ENCODE peak calls at places on chromosomes 13 and 19, in six cellular contexts. Z is H9, F is IMR-90, H is H1, P is trophoblast cell, I is mesenchymal stem cell. D is an unnamed sample.
A peak's percentile ranks its signal among the peaks of the same experiment; 100 is the strongest.

GRCh38 chr19:6138066-6138465 is 2.6 kb downstream of the ACSBG2 start:
- DNase-seq in Z (no peak), F (no peak), H (no peak), P (no peak), I (no peak), D (no peak)

GRCh38 chr19:35915508-35915907 is 7.4 kb upstream of the TYROBP start:
- DNase-seq in Z (no peak), F (no peak), H (no peak), P (no peak), I (no peak), D (no peak)

GRCh38 chr19:18733196-18733647 is 49.7 kb downstream of the CRTC1 start:
- DNase-seq in Z (no peak), F (peak; percentile 93), H (no peak), P (no peak), I (peak; percentile 92), D (no peak)

GRCh38 chr13:105719861-105720260 is 815.6 kb downstream of the EFNB2 start:
- DNase-seq in Z (no peak), F (no peak), H (no peak), P (no peak), I (no peak), D (no peak)

GRCh38 chr13:30685320-30685859 is 50.0 kb upstream of the ALOX5AP start:
- DNase-seq in Z (no peak), F (no peak), H (no peak), P (no peak), I (no peak), D (no peak)

GRCh38 chr13:106561551-106562170 is 6.3 kb downstream of the ARGLU1 start:
- DNase-seq in Z (no peak), F (peak; percentile 53), H (no peak), P (no peak), I (peak; percentile 64), D (no peak)

GRCh38 chr13:113209336-113209879 is at the start of gene CUL4A:
- DNase-seq in Z (peak; percentile 71), F (peak; percentile 60), H (no peak), P (peak; percentile 53), I (peak; percentile 84), D (peak; percentile 84)

GRCh38 chr13:64371045-64371444 is 2859.1 kb downstream of the PCDH9 start:
- DNase-seq in Z (no peak), F (peak; percentile 41), H (no peak), P (no peak), I (no peak), D (no peak)

GRCh38 chr19:49338691-49339363 is 3.6 kb downstream of the CD37 start:
- DNase-seq in Z (peak; percentile 98), F (no peak), H (peak; percentile 90), P (peak; percentile 60), I (peak; percentile 29), D (peak; percentile 75)

GRCh38 chr13:48975101-48975925 is at the start of gene FNDC3A:
- DNase-seq in Z (peak; percentile 79), F (peak; percentile 64), H (no peak), P (peak; percentile 45), I (peak; percentile 74), D (no peak)

GRCh38 chr13:27966641-27967202 is 2.4 kb downstream of the CDX2 start:
- DNase-seq in Z (peak; percentile 90), F (no peak), H (no peak), P (no peak), I (no peak), D (no peak)

GRCh38 chr19:12841094-12841493 is 2.8 kb downstream of the MAST1 start:
- DNase-seq in Z (peak; percentile 98), F (peak; percentile 20), H (peak; percentile 94), P (no peak), I (peak; percentile 38), D (peak; percentile 96)

GRCh38 chr19:55373318-55373992 is 3.2 kb upstream of the TMEM190 start:
- DNase-seq in Z (peak; percentile 53), F (no peak), H (no peak), P (no peak), I (no peak), D (no peak)
- H3K18ac ChIP-seq in Z (peak overlapping the region; percentile 22), F (peak overlapping the region; percentile 91), H (peak overlapping the region; percentile 71), P (peak overlapping the region; percentile 82), I (peak overlapping the region; percentile 85), D (no peak overlapping the region)

GRCh38 chr13:33235078-33235477 is 50.5 kb downstream of the STARD13 start:
- DNase-seq in Z (no peak), F (peak; percentile 76), H (no peak), P (no peak), I (peak; percentile 39), D (no peak)
- H3K27ac ChIP-seq in Z (no peak overlapping the region), F (peak overlapping the region; percentile 81), H (no peak overlapping the region), P (no peak overlapping the region), I (peak overlapping the region; percentile 50), D (no peak overlapping the region)

GRCh38 chr19:47540748-47541147 is 25.9 kb upstream of the NAPA start:
- DNase-seq in Z (no peak), F (peak; percentile 51), H (no peak), P (no peak), I (peak; percentile 44), D (no peak)
- H3K14ac ChIP-seq in Z (no peak overlapping the region), F (no peak overlapping the region), H (no peak overlapping the region), P (no peak overlapping the region), I (no peak overlapping the region), D (no peak overlapping the region)

GRCh38 chr13:71869274-71869673 is 2.3 kb upstream of the DACH1 start:
- DNase-seq in Z (no peak), F (no peak), H (no peak), P (no peak), I (no peak), D (no peak)
- H3K18ac ChIP-seq in Z (no peak overlapping the region), F (no peak overlapping the region), H (no peak overlapping the region), P (no peak overlapping the region), I (no peak overlapping the region), D (no peak overlapping the region)

DNA sequence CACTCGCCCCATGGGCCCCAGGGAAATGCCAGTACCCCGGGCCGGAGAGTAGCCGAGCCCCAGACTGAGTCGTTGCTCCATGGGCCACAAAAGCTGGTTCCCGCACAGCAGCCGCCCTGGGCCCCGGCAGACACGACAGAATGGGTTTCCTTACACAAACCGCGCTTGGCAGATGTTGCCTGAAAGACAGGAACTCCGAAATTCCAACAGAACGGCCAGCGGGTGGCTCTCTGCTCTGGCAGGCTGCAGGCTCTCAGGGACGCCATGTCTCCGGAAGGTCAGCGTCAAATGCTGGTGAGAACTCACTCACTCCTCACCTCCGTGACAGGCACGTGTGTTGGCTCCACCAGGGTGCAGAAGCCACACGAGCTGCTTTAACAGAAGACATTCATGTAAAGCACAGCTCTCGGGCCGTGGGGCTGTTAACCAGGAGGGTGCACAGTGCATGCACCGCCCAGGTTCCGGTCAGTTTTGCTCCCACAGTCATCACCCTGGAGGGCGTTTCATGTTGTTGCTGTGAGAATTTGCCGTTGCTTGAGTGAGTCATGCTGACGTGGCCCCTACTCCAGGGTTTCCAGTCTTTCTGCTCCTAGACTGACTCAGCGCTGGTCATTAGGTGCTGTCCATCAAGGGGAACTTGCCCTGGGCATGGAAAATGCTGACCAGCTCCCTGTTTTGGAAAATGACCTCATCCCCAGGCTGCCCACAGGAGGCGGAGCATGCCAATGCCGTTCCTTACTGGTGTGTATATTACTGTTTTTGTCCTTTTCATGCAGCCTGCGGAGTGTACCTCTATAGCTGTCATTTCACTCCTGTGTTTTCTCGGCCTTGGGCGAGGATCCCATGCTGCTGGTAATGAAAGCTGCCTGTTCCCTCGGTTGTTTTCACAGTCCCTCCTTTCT is 44.8 kb downstream of the ANKRD10 start:
- DNase-seq in Z (peak; percentile 74), F (peak; percentile 100), H (no peak), P (peak; percentile 99), I (peak; percentile 100), D (no peak)
- H3K27ac ChIP-seq in Z (no peak overlapping the region), F (peak overlapping the region; percentile 84), H (no peak overlapping the region), P (peak overlapping the region; percentile 57), I (peak overlapping the region; percentile 51), D (no peak overlapping the region)

GRCh38 chr13:55567721-55568625 is 1572.7 kb upstream of the PRR20A start:
- DNase-seq in Z (no peak), F (no peak), H (no peak), P (no peak), I (no peak), D (no peak)

GRCh38 chr13:55560331-55560730 is 1580.4 kb upstream of the PRR20A start:
- DNase-seq in Z (no peak), F (no peak), H (no peak), P (no peak), I (no peak), D (no peak)

GRCh38 chr13:55566779-55567178 is 1573.9 kb upstream of the PRR20A start:
- DNase-seq in Z (no peak), F (no peak), H (no peak), P (no peak), I (no peak), D (no peak)

GRCh38 chr13:55566334-55566733 is 1574.4 kb upstream of the PRR20A start:
- DNase-seq in Z (no peak), F (no peak), H (no peak), P (no peak), I (no peak), D (no peak)

GRCh38 chr13:55563267-55563666 is 1577.5 kb upstream of the PRR20A start:
- DNase-seq in Z (no peak), F (no peak), H (no peak), P (no peak), I (no peak), D (no peak)
- H3K14ac ChIP-seq in Z (no peak overlapping the region), F (no peak overlapping the region), H (no peak overlapping the region), P (no peak overlapping the region), I (no peak overlapping the region), D (no peak overlapping the region)

GRCh38 chr19:52897149-52897935 is at the start of gene ZNF320:
- DNase-seq in Z (peak; percentile 98), F (peak; percentile 87), H (peak; percentile 89), P (peak; percentile 94), I (peak; percentile 94), D (peak; percentile 91)

GRCh38 chr19:52901842-52902241 is 4.4 kb upstream of the ZNF320 start:
- DNase-seq in Z (no peak), F (no peak), H (no peak), P (no peak), I (no peak), D (no peak)

GRCh38 chr19:52891336-52891735 is 6.1 kb downstream of the ZNF320 start:
- DNase-seq in Z (no peak), F (no peak), H (no peak), P (no peak), I (no peak), D (no peak)

GRCh38 chr19:52898101-52898500 is 666 bp upstream of the ZNF320 start:
- DNase-seq in Z (peak; percentile 75), F (no peak), H (no peak), P (peak; percentile 7), I (no peak), D (no peak)

GRCh38 chr19:52896431-52897148 is 845 bp downstream of the ZNF320 start:
- DNase-seq in Z (peak; percentile 40), F (peak; percentile 1), H (no peak), P (no peak), I (peak; percentile 46), D (peak; percentile 2)
- H3K18ac ChIP-seq in Z (peak overlapping the region; percentile 10), F (peak overlapping the region; percentile 17), H (no peak overlapping the region), P (peak overlapping the region; percentile 95), I (peak overlapping the region; percentile 92), D (peak overlapping the region; percentile 87)

D was measured in neuronal stem cell.